ENCODE peak calls at places on chromosomes 11 and 22, in seven cellular contexts. V, B, M, J, Q, S and U are unnamed samples.

GRCh38 chr11:1459739-1460395 is 26.7 kb downstream of the MOB2 start:
- DNase-seq in V (no peak), B (no peak), M (no peak), J (no peak), Q (no peak), S (no peak), U (no peak)

GRCh38 chr22:49331223-49331815 is 496.4 kb downstream of the BRD1 start:
- DNase-seq in V (peak), B (no peak), M (no peak), J (peak), Q (no peak), S (no peak), U (no peak)

GRCh38 chr11:7031346-7031957 is 11.2 kb downstream of the NLRP14 start:
- DNase-seq in V (no peak), B (no peak), M (no peak), J (no peak), Q (no peak), S (no peak), U (no peak)

GRCh38 chr11:31725176-31725575 is 85.9 kb downstream of the PAX6 start:
- DNase-seq in V (no peak), B (no peak), M (peak), J (no peak), Q (no peak), S (no peak), U (no peak)

GRCh38 chr11:117220999-117221774 is 10.7 kb downstream of the PCSK7 start:
- DNase-seq in V (no peak), B (no peak), M (no peak), J (no peak), Q (no peak), S (no peak), U (peak)

GRCh38 chr11:61880454-61880853 is 10.9 kb downstream of the FADS3 start:
- DNase-seq in V (no peak), B (no peak), M (no peak), J (no peak), Q (no peak), S (no peak), U (no peak)

GRCh38 chr22:43277987-43278601 is 65.1 kb downstream of the SCUBE1 start:
- DNase-seq in V (no peak), B (no peak), M (no peak), J (no peak), Q (no peak), S (no peak), U (no peak)

GRCh38 chr11:102666331-102666957 is 39.1 kb downstream of the MMP27 start:
- DNase-seq in V (no peak), B (peak), M (peak), J (no peak), Q (peak), S (no peak), U (no peak)

GRCh38 chr11:128776088-128776433 is 82.2 kb downstream of the FLI1 start:
- DNase-seq in V (no peak), B (no peak), M (no peak), J (no peak), Q (no peak), S (no peak), U (no peak)

GRCh38 chr22:18987765-18988164 is 51.7 kb upstream of the PRODH start:
- DNase-seq in V (peak), B (no peak), M (no peak), J (no peak), Q (no peak), S (no peak), U (no peak)

GRCh38 chr11:19259487-19260345 is 19.0 kb upstream of the E2F8 start:
- DNase-seq in V (peak), B (peak), M (peak), J (peak), Q (peak), S (peak), U (peak)

GRCh38 chr22:45553333-45554039 is 50.8 kb downstream of the FBLN1 start:
- DNase-seq in V (peak), B (peak), M (peak), J (peak), Q (peak), S (peak), U (peak)

GRCh38 chr11:44880953-44881352 is 69.7 kb downstream of the TP53I11 start:
- DNase-seq in V (no peak), B (no peak), M (no peak), J (no peak), Q (no peak), S (no peak), U (no peak)
- H3K4me3 ChIP-seq in V (no peak), B (no peak), M (no peak), J (no peak), Q (no peak), S (no peak), U (no peak)

GRCh38 chr11:82810738-82811137 is 77.1 kb upstream of the FAM181B start:
- DNase-seq in V (no peak), B (no peak), M (no peak), J (no peak), Q (no peak), S (no peak), U (no peak)

GRCh38 chr11:82818399-82819043 is 81.7 kb downstream of the PRCP start:
- DNase-seq in V (no peak), B (no peak), M (no peak), J (no peak), Q (no peak), S (no peak), U (no peak)

GRCh38 chr11:82811369-82811768 is 77.7 kb upstream of the FAM181B start:
- DNase-seq in V (no peak), B (no peak), M (no peak), J (no peak), Q (no peak), S (no peak), U (no peak)

GRCh38 chr11:82810326-82810725 is 76.7 kb upstream of the FAM181B start:
- DNase-seq in V (no peak), B (no peak), M (no peak), J (no peak), Q (no peak), S (no peak), U (no peak)

GRCh38 chr11:82814379-82814778 is 80.7 kb upstream of the FAM181B start:
- DNase-seq in V (no peak), B (no peak), M (no peak), J (no peak), Q (no peak), S (no peak), U (no peak)
- TF ChIP-seq POLR2A in V (no peak), B (no peak), M (no peak), J (no peak), Q (no peak), S (no peak), U (no peak)

GRCh38 chr22:22371031-22371541 is 126.5 kb downstream of the VPREB1 start:
- DNase-seq in V (no peak), B (no peak), M (no peak), J (no peak), Q (no peak), S (no peak), U (no peak)
- TF ChIP-seq CTCF in V (peak), B (peak), M (no peak), J (no peak), Q (no peak), S (no peak), U (no peak)

DNA sequence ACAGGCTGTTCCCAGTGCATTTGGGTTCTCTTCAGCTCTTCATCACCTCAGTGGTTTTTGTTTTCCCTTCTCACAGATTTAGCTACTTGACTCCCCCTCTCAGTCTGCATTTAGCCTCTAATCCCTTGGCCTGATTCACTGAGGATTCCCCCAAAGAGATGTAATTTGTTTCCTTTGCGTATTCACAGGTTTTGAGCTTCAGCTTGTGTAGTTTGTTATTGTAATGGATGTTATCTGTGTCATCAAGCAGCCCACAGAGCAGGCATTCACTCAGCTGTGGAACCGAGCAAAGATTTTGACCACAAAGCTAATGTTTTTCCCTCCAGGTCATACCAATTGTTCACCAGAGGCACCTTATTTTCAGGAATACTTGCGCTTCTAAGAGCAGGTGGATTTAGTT is 6.4 kb upstream of the ME3 start:
- DNase-seq in V (no peak), B (no peak), M (peak), J (no peak), Q (no peak), S (no peak), U (no peak)
- H3K4me3 ChIP-seq in V (no peak), B (no peak), M (no peak), J (no peak), Q (no peak), S (no peak), U (no peak)

GRCh38 chr11:17276236-17277023 is at the start of gene NUCB2:
- DNase-seq in V (peak), B (peak), M (peak), J (peak), Q (peak), S (peak), U (peak)
- TF ChIP-seq POLR2A in V (peak), B (peak), M (peak), J (no peak), Q (peak), S (no peak), U (no peak)

GRCh38 chr11:124837491-124837856 is 27.8 kb upstream of the ROBO3 start:
- DNase-seq in V (peak), B (peak), M (peak), J (no peak), Q (peak), S (no peak), U (no peak)

GRCh38 chr11:124831897-124832296 is 31.7 kb upstream of the MSANTD2 start:
- DNase-seq in V (no peak), B (no peak), M (no peak), J (no peak), Q (no peak), S (no peak), U (no peak)

GRCh38 chr11:124832571-124832970 is 32.4 kb upstream of the MSANTD2 start:
- DNase-seq in V (no peak), B (no peak), M (no peak), J (no peak), Q (no peak), S (no peak), U (no peak)

GRCh38 chr11:124835918-124836317 is 29.3 kb upstream of the ROBO3 start:
- DNase-seq in V (no peak), B (no peak), M (no peak), J (no peak), Q (no peak), S (no peak), U (no peak)

DNA sequence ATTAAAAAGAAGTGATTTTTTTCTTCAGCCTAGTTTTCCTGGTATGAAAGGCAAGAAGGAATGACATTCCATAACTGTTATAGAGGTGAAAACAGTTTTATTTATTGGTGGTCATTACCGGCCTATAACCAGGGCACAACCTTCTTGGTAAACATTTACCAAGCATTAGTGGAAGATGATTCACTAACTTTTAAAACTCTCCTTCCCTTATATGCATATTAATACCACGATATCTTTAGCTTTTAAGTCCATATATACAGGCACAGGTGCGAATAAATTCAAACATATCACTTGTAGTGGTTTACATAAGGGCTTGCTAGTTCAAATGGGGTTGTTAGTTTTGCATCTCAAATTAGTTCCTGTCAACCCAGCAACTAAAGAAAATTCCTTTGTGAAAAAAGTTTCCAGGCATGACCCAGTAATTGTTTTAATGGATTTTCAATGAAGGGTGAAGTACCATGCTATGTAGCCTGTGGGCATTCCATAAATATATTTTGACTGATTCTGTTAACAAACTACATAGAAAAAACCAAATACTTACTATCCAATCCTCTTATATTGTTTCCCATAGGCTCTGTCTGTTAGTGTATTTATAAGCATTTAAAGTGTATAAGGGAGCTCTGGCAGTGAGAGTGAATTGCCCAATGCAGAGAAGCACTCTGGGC is 30.6 kb upstream of the ROBO3 start:
- DNase-seq in V (no peak), B (no peak), M (no peak), J (no peak), Q (no peak), S (no peak), U (no peak)
- TF ChIP-seq CTCF in V (no peak), B (no peak), M (no peak), J (no peak), Q (no peak), S (no peak), U (no peak)

DNA sequence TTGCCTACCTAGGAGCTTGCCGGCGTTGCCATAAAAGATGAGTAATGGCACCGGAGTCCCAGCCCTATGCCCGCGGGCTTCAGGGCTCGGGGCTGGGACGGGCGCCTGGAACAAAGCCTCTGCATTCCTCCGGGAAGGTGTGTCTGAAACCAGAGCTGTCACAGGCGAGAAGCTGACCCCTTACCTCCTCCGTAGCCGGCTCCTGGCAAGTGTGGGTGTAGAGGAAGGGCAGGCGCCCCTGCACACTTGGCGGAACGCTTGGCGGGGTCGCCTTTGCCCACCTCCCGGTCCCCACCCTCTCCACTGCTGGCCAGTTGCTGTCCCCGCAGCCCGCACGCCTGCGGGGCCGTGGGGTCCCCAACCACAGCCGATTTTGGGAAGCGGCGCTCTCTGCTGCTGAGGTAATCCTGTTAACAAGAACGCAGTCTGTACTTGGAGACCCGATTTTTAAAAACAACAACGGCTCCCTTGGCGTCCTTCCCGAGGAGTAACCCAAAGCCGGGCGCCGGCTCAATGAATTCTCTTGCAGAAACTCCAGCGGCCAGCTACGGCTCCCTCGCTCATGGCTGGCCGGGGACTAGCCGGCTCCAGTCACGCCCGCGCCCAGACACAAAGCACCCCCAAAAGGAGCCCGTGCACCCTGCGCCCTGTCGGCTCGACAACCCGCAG is 89.3 kb downstream of the PLEKHA7 start:
- DNase-seq in V (peak), B (peak), M (no peak), J (peak), Q (peak), S (peak), U (no peak)
- H3K4me3 ChIP-seq in V (peak), B (peak), M (no peak), J (peak), Q (peak), S (peak), U (peak)

GRCh38 chr11:93032580-93032979 is 63.1 kb downstream of the MTNR1B start:
- DNase-seq in V (no peak), B (no peak), M (peak), J (no peak), Q (no peak), S (no peak), U (no peak)

GRCh38 chr11:93031386-93031785 is 61.9 kb downstream of the MTNR1B start:
- DNase-seq in V (no peak), B (no peak), M (peak), J (no peak), Q (no peak), S (no peak), U (no peak)

GRCh38 chr11:93034640-93035039 is 65.2 kb downstream of the MTNR1B start:
- DNase-seq in V (no peak), B (no peak), M (no peak), J (no peak), Q (no peak), S (no peak), U (no peak)

GRCh38 chr11:93033093-93033492 is 63.6 kb downstream of the MTNR1B start:
- DNase-seq in V (no peak), B (no peak), M (no peak), J (no peak), Q (no peak), S (no peak), U (no peak)

DNA sequence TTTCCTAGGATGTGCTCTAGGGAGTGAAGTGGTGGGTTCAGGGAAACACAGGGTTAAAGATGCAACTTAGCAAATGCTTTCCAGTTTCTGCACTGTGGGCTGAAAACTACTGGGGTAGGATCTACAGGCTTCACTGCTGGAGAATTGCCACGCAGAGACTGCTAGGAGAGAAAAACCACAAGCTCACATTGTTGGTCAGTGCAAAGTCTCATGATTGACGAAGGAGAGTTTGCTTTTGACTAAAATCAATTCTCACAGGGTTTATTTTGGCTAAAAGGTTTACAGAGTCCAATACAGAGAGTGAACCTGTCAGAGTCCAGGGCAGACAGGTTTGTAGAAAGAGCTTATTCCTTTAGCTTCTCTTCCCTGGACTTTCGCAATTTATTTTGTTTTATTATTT is 64.6 kb downstream of the MTNR1B start:
- DNase-seq in V (no peak), B (no peak), M (peak), J (peak), Q (no peak), S (no peak), U (no peak)
- TF ChIP-seq POLR2A in V (no peak), B (no peak), M (no peak), J (no peak), Q (no peak), S (no peak), U (no peak)

GRCh38 chr11:64998690-64999431 is 2.1 kb upstream of the BATF2 start:
- DNase-seq in V (no peak), B (no peak), M (no peak), J (no peak), Q (peak), S (no peak), U (no peak)

GRCh38 chr11:64994318-64994717 is 2.5 kb downstream of the BATF2 start:
- DNase-seq in V (no peak), B (no peak), M (no peak), J (no peak), Q (no peak), S (no peak), U (no peak)

GRCh38 chr11:64996327-64996709 is 453 bp downstream of the BATF2 start:
- DNase-seq in V (no peak), B (no peak), M (no peak), J (no peak), Q (no peak), S (no peak), U (no peak)

GRCh38 chr11:64998141-64998540 is 1.4 kb upstream of the BATF2 start:
- DNase-seq in V (no peak), B (no peak), M (no peak), J (no peak), Q (peak), S (no peak), U (no peak)

GRCh38 chr11:64996710-64997380 is at the start of gene BATF2:
- DNase-seq in V (peak), B (peak), M (peak), J (peak), Q (peak), S (peak), U (peak)
- TF ChIP-seq CTCF in V (peak), B (peak), M (peak), J (peak), Q (peak), S (peak), U (no peak)

GRCh38 chr11:71248251-71248570 is 4.2 kb downstream of the SHANK2 start:
- DNase-seq in V (no peak), B (no peak), M (no peak), J (no peak), Q (no peak), S (no peak), U (peak)
- H3K4me3 ChIP-seq in V (no peak), B (no peak), M (no peak), J (no peak), Q (no peak), S (no peak), U (no peak)